ENCODE peak calls at places on chromosomes 3 and 15, in eight cellular contexts. Z is Peyer's patch, G is heart left ventricle, L is CD14-positive monocyte, N is hepatocyte, I is adrenal gland, V is vagina, X is lower lobe of right lung. P is an unnamed sample.

GRCh38 chr3:188153949-188154757 is at the start of gene LPP:
- DNase-seq in Z (peak; percentile 67), G (peak; percentile 86), L (peak; percentile 90), N (peak; percentile 88), I (peak; percentile 86), V (no peak), X (peak; percentile 91), P (peak; percentile 81)

GRCh38 chr3:188685789-188686188 is 486.0 kb upstream of the TPRG1 start:
- DNase-seq in Z (no peak), G (no peak), L (no peak), N (no peak), I (no peak), V (no peak), X (no peak), P (no peak)

GRCh38 chr3:8095724-8096123 is 405.9 kb upstream of the LMCD1 start:
- DNase-seq in Z (no peak), G (no peak), L (no peak), N (peak; percentile 11), I (no peak), V (no peak), X (no peak), P (peak; percentile 20)

GRCh38 chr3:127008236-127008635 is 25.3 kb downstream of the PLXNA1 start:
- DNase-seq in Z (no peak), G (no peak), L (no peak), N (no peak), I (no peak), V (no peak), X (no peak), P (no peak)

GRCh38 chr3:24201301-24201700 is 256.2 kb downstream of the NR1D2 start:
- DNase-seq in Z (no peak), G (no peak), L (no peak), N (no peak), I (no peak), V (no peak), X (no peak), P (no peak)

GRCh38 chr15:40593130-40593529 is 919 bp upstream of the KNL1 start:
- DNase-seq in Z (no peak), G (no peak), L (no peak), N (no peak), I (no peak), V (no peak), X (no peak), P (no peak)

GRCh38 chr3:149055575-149055974 is 30.8 kb downstream of the HLTF start:
- DNase-seq in Z (no peak), G (no peak), L (no peak), N (no peak), I (no peak), V (no peak), X (no peak), P (no peak)

GRCh38 chr3:196399485-196399945 is 32.7 kb downstream of the UBXN7 start:
- DNase-seq in Z (no peak), G (no peak), L (no peak), N (no peak), I (no peak), V (no peak), X (no peak), P (no peak)

GRCh38 chr15:30023798-30024295 is 58.9 kb upstream of the GOLGA8J start:
- DNase-seq in Z (no peak), G (no peak), L (no peak), N (peak; percentile 44), I (no peak), V (no peak), X (no peak), P (no peak)

GRCh38 chr3:191985691-191986090 is 524.7 kb downstream of the PYDC2 start:
- DNase-seq in Z (no peak), G (no peak), L (no peak), N (no peak), I (no peak), V (no peak), X (no peak), P (no peak)

GRCh38 chr15:56484284-56484683 is 19.3 kb upstream of the MNS1 start:
- DNase-seq in Z (no peak), G (no peak), L (no peak), N (no peak), I (no peak), V (no peak), X (no peak), P (peak; percentile 35)

GRCh38 chr3:123971416-123971815 is 10.4 kb upstream of the CCDC14 start:
- DNase-seq in Z (no peak), G (no peak), L (no peak), N (no peak), I (no peak), V (no peak), X (no peak), P (no peak)

GRCh38 chr3:67468511-67468910 is 185.9 kb downstream of the SUCLG2 start:
- DNase-seq in Z (no peak), G (no peak), L (no peak), N (no peak), I (no peak), V (no peak), X (no peak), P (no peak)

GRCh38 chr3:65958216-65958615 is 80.5 kb downstream of the MAGI1 start:
- DNase-seq in Z (no peak), G (no peak), L (no peak), N (no peak), I (no peak), V (no peak), X (no peak), P (no peak)

GRCh38 chr15:69042531-69042930 is 28.0 kb downstream of the NOX5 start:
- DNase-seq in Z (no peak), G (no peak), L (no peak), N (no peak), I (no peak), V (peak; percentile 62), X (no peak), P (no peak)

GRCh38 chr15:69044899-69045298 is 30.4 kb downstream of the NOX5 start:
- DNase-seq in Z (no peak), G (no peak), L (no peak), N (no peak), I (no peak), V (peak; percentile 64), X (no peak), P (no peak)

GRCh38 chr15:69049976-69050375 is 35.5 kb downstream of the NOX5 start:
- DNase-seq in Z (no peak), G (no peak), L (no peak), N (no peak), I (no peak), V (no peak), X (no peak), P (no peak)

GRCh38 chr15:69046781-69047180 is 32.3 kb downstream of the NOX5 start:
- DNase-seq in Z (no peak), G (no peak), L (no peak), N (no peak), I (no peak), V (no peak), X (no peak), P (no peak)

GRCh38 chr15:69045810-69046209 is 31.3 kb downstream of the NOX5 start:
- DNase-seq in Z (no peak), G (no peak), L (no peak), N (peak; percentile 44), I (no peak), V (no peak), X (no peak), P (peak; percentile 23)
- TF ChIP-seq CTCF in Z (no peak), G (no peak), L (no peak), N (peak; percentile 10), I (no peak), V (no peak), X (no peak), P (no peak)

GRCh38 chr3:44525060-44525459 is 29.9 kb upstream of the ZKSCAN7 start:
- DNase-seq in Z (no peak), G (no peak), L (no peak), N (no peak), I (no peak), V (no peak), X (no peak), P (no peak)

GRCh38 chr3:44530957-44531356 is 24.0 kb upstream of the ZKSCAN7 start:
- DNase-seq in Z (no peak), G (no peak), L (no peak), N (peak; percentile 10), I (no peak), V (no peak), X (no peak), P (no peak)

GRCh38 chr3:44529927-44530326 is 25.1 kb upstream of the ZKSCAN7 start:
- DNase-seq in Z (no peak), G (no peak), L (no peak), N (no peak), I (no peak), V (no peak), X (no peak), P (no peak)
- TF ChIP-seq CTCF in Z (no peak), G (no peak), L (peak; percentile 28), N (peak; percentile 23), I (no peak), V (no peak), X (no peak), P (no peak)

DNA sequence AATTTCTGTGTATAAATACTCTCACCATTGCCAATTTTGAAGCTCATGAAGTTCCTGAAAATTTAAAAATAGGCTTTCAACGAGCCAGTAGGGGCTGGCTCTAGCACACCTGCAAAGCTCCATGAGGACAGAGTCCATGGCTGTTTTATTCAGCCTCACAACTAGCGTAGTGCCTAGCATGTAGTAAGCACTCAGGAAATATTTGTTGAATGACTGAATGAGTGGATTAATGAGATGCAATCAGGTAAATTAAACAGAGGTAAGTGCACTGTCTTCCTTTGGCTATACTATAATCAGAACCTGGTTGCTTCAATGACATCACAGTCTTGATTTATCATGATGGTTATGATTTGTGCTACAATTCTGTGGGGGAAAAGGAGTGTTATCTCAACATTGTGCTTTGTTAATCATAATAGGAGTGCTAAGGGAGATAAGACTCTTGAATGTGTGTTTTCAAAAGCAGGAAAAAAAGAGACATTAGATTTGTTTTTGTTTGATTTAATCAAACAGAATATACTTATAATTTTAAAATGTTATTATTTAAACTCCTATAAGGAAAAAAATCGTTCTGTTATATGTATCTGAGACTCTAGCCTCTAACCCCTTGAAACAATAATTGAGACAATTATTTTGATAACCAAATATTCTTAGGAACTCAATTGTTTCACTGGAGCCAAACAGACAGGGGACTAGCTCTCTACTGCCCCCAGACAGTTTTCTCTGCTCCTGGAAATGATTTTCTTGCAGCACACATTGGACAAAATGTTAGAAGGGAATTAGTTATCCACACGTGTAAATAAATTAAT is 171.7 kb upstream of the ATP11B start:
- DNase-seq in Z (no peak), G (no peak), L (no peak), N (no peak), I (no peak), V (no peak), X (no peak), P (no peak)
- TF ChIP-seq CTCF in Z (no peak), G (no peak), L (no peak), N (peak; percentile 39), I (no peak), V (no peak), X (no peak), P (peak; percentile 46)

DNA sequence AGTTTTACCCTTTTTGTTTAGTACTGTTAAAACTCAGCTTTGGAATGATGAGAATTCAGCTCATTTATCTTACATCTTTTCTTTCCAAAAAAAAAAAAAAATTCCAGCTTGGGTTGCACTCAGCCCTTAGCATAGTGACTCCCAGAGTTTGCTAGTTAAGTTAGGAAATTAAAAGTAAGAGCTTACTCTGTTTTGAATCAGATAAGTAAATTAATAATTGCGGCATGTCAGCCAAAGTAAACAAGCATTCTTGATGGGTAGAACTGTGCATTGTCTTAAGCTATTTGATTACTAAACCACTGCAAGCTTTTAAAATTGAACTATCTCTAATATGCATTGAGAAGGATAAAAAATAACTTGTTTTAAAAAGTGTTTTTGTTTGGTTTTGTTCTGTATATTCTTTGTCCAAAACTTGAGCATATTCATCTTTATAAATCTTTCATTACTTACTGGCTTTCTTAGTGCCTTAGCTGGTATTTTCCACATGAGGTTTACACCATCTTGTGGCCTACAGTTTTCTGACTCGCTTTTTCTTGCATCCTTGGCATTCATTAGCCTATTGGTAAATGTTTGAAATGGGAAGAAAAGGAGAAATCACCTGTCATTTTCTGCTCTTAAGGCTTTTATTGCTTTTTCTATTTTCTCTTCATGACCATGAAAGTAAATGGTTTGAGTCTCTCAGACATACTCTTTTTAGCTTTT is 107.6 kb downstream of the FILIP1L start:
- DNase-seq in Z (no peak), G (no peak), L (no peak), N (no peak), I (no peak), V (no peak), X (no peak), P (no peak)
- TF ChIP-seq CTCF in Z (no peak), G (no peak), L (no peak), N (peak; percentile 16), I (peak; percentile 19), V (no peak), X (no peak), P (no peak)